ENCODE peak calls at places on chromosomes 13 and 19, in five cellular contexts. One of them, this sample, is unnamed. For H3K4me1, the result is how much of the 10 kb centered on the place peaks cover.

GRCh38 chr13:110359840-110360301 is 52.8 kb downstream of the COL4A2 start:
- DNase-seq in CD8-positive, alpha-beta T cell: no peak
- DNase-seq in testis: no peak
- DNase-seq in A549: no peak
- DNase-seq in fibroblast of lung: peak
- DNase-seq in this sample: no peak

GRCh38 chr13:102799544-102800144 is 725 bp downstream of the BIVM start:
- DNase-seq in CD8-positive, alpha-beta T cell: peak
- DNase-seq in testis: peak
- DNase-seq in A549: peak
- DNase-seq in fibroblast of lung: peak
- DNase-seq in this sample: peak

GRCh38 chr13:109400192-109400591 is 386.2 kb downstream of the IRS2 start:
- DNase-seq in CD8-positive, alpha-beta T cell: no peak
- DNase-seq in testis: no peak
- DNase-seq in A549: no peak
- DNase-seq in fibroblast of lung: no peak
- DNase-seq in this sample: no peak

GRCh38 chr13:101978546-101979315 is 423.1 kb downstream of the FGF14 start:
- DNase-seq in CD8-positive, alpha-beta T cell: no peak
- DNase-seq in testis: no peak
- DNase-seq in A549: no peak
- DNase-seq in fibroblast of lung: no peak
- DNase-seq in this sample: no peak

GRCh38 chr19:18807861-18808331 is 16.8 kb upstream of the COMP start:
- DNase-seq in CD8-positive, alpha-beta T cell: no peak
- DNase-seq in testis: no peak
- DNase-seq in A549: no peak
- DNase-seq in fibroblast of lung: no peak
- DNase-seq in this sample: peak

GRCh38 chr19:47022140-47022536 is 2.5 kb downstream of the NPAS1 start:
- DNase-seq in CD8-positive, alpha-beta T cell: no peak
- DNase-seq in testis: no peak
- DNase-seq in A549: no peak
- DNase-seq in fibroblast of lung: no peak
- DNase-seq in this sample: no peak

GRCh38 chr13:30134578-30134977 is 172.8 kb downstream of the KATNAL1 start:
- DNase-seq in CD8-positive, alpha-beta T cell: no peak
- DNase-seq in testis: no peak
- DNase-seq in A549: no peak
- DNase-seq in fibroblast of lung: no peak
- DNase-seq in this sample: no peak

GRCh38 chr13:85223883-85224656 is 575.1 kb downstream of the SLITRK6 start:
- DNase-seq in CD8-positive, alpha-beta T cell: no peak
- DNase-seq in testis: no peak
- DNase-seq in A549: no peak
- DNase-seq in fibroblast of lung: peak
- DNase-seq in this sample: no peak

GRCh38 chr19:51750381-51751124 is 1.1 kb downstream of the FPR1 start:
- DNase-seq in CD8-positive, alpha-beta T cell: no peak
- DNase-seq in testis: no peak
- DNase-seq in A549: no peak
- DNase-seq in fibroblast of lung: no peak
- DNase-seq in this sample: no peak

GRCh38 chr19:30557927-30558557 is 185.9 kb downstream of the ZNF536 start:
- DNase-seq in CD8-positive, alpha-beta T cell: no peak
- DNase-seq in testis: no peak
- DNase-seq in A549: no peak
- DNase-seq in fibroblast of lung: no peak
- DNase-seq in this sample: no peak

GRCh38 chr13:60691268-60691667 is 294.2 kb downstream of the TDRD3 start:
- DNase-seq in CD8-positive, alpha-beta T cell: no peak
- DNase-seq in testis: no peak
- DNase-seq in A549: no peak
- DNase-seq in fibroblast of lung: no peak
- DNase-seq in this sample: no peak

GRCh38 chr13:98509271-98510155 is 67.4 kb downstream of the STK24 start:
- DNase-seq in CD8-positive, alpha-beta T cell: peak
- DNase-seq in testis: peak
- DNase-seq in A549: peak
- DNase-seq in fibroblast of lung: peak
- DNase-seq in this sample: peak

GRCh38 chr13:56351041-56351440 is 789.7 kb upstream of the PRR20A start:
- DNase-seq in CD8-positive, alpha-beta T cell: no peak
- DNase-seq in testis: no peak
- DNase-seq in A549: no peak
- DNase-seq in fibroblast of lung: no peak
- DNase-seq in this sample: no peak

GRCh38 chr13:45542391-45542790 is 73.1 kb downstream of the ERICH6B start:
- DNase-seq in CD8-positive, alpha-beta T cell: no peak
- DNase-seq in testis: no peak
- DNase-seq in A549: no peak
- DNase-seq in fibroblast of lung: no peak
- DNase-seq in this sample: no peak

GRCh38 chr13:48942131-48942530 is 33.6 kb upstream of the FNDC3A start:
- DNase-seq in CD8-positive, alpha-beta T cell: no peak
- DNase-seq in testis: no peak
- DNase-seq in A549: no peak
- DNase-seq in fibroblast of lung: peak
- DNase-seq in this sample: no peak

GRCh38 chr19:3056454-3057016 is 5.8 kb downstream of the TLE5 start:
- DNase-seq in CD8-positive, alpha-beta T cell: no peak
- DNase-seq in testis: peak
- DNase-seq in A549: no peak
- DNase-seq in fibroblast of lung: no peak
- DNase-seq in this sample: no peak

GRCh38 chr19:406121-406711 is 2.7 kb downstream of the C2CD4C start:
- DNase-seq in CD8-positive, alpha-beta T cell: no peak
- DNase-seq in testis: no peak
- DNase-seq in A549: no peak
- DNase-seq in fibroblast of lung: no peak
- DNase-seq in this sample: peak

GRCh38 chr13:73849292-73849691 is 284.9 kb downstream of the KLF12 start:
- DNase-seq in CD8-positive, alpha-beta T cell: peak
- DNase-seq in testis: no peak
- DNase-seq in A549: peak
- DNase-seq in fibroblast of lung: peak
- DNase-seq in this sample: no peak

GRCh38 chr13:43802511-43802910 is 15.7 kb upstream of the ENOX1 start:
- DNase-seq in CD8-positive, alpha-beta T cell: no peak
- DNase-seq in testis: no peak
- DNase-seq in A549: no peak
- DNase-seq in fibroblast of lung: no peak
- DNase-seq in this sample: no peak

GRCh38 chr13:40517486-40518311 is 148.7 kb downstream of the FOXO1 start:
- DNase-seq in CD8-positive, alpha-beta T cell: no peak
- DNase-seq in testis: no peak
- DNase-seq in A549: no peak
- DNase-seq in fibroblast of lung: no peak
- DNase-seq in this sample: no peak

GRCh38 chr13:57437587-57437986 is 194.0 kb upstream of the PCDH17 start:
- DNase-seq in CD8-positive, alpha-beta T cell: no peak
- DNase-seq in testis: peak
- DNase-seq in A549: no peak
- DNase-seq in fibroblast of lung: no peak
- DNase-seq in this sample: no peak

GRCh38 chr19:13872695-13873389 is 4.1 kb upstream of the NANOS3 start:
- DNase-seq in CD8-positive, alpha-beta T cell: peak
- DNase-seq in testis: no peak
- DNase-seq in A549: peak
- DNase-seq in fibroblast of lung: no peak
- DNase-seq in this sample: no peak
- H3K4me3 ChIP-seq in CD8-positive, alpha-beta T cell: peak
- H3K4me3 ChIP-seq in testis: peak
- H3K4me3 ChIP-seq in A549: peak
- H3K4me3 ChIP-seq in fibroblast of lung: peak
- H3K4me3 ChIP-seq in this sample: no peak

DNA sequence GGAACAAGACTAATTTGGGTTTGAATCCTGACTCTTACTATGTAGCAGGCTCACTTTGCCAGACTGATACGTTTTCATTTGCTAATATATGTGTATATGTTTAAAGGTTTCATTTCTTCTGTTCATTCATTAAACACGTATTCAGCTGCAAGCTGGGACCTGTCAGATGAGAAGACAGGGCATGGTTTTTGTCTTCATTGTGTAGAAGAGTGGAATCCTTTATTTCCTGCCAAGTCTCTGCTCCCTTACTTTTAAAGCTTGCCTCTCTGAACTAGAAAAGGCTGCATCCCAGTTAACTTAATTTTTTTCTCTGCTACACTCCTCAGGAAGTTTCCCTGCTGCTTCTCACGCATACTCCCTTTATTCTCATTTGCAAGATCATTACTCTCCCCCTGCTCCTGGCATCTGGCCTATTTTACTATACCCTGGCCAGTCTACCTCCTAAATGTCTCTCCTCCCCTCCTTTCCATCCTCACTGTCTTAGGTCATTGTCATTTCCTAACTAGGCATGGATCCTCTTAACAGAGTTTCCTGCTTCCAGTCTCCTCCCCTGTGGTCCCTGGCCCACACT is 141.0 kb upstream of the TMTC4 start:
- DNase-seq in CD8-positive, alpha-beta T cell: no peak
- DNase-seq in testis: no peak
- DNase-seq in A549: no peak
- DNase-seq in fibroblast of lung: no peak
- DNase-seq in this sample: no peak
- H3K4me1 ChIP-seq in CD8-positive, alpha-beta T cell: under half
- H3K4me1 ChIP-seq in testis: under half
- H3K4me1 ChIP-seq in A549: under half
- H3K4me1 ChIP-seq in fibroblast of lung: under half
- H3K4me1 ChIP-seq in this sample: under half

GRCh38 chr19:16052353-16052752 is 23.9 kb upstream of the TPM4 start:
- DNase-seq in CD8-positive, alpha-beta T cell: no peak
- DNase-seq in testis: no peak
- DNase-seq in A549: no peak
- DNase-seq in fibroblast of lung: no peak
- DNase-seq in this sample: peak
- H3K4me3 ChIP-seq in CD8-positive, alpha-beta T cell: no peak
- H3K4me3 ChIP-seq in testis: no peak
- H3K4me3 ChIP-seq in A549: no peak
- H3K4me3 ChIP-seq in fibroblast of lung: no peak
- H3K4me3 ChIP-seq in this sample: no peak

GRCh38 chr19:40611096-40611495 is 9.9 kb downstream of the LTBP4 start:
- DNase-seq in CD8-positive, alpha-beta T cell: no peak
- DNase-seq in testis: no peak
- DNase-seq in A549: no peak
- DNase-seq in fibroblast of lung: no peak
- DNase-seq in this sample: peak
- H3K4me1 ChIP-seq in CD8-positive, alpha-beta T cell: under half
- H3K4me1 ChIP-seq in testis: under half
- H3K4me1 ChIP-seq in A549: under half
- H3K4me1 ChIP-seq in fibroblast of lung: under half
- H3K4me1 ChIP-seq in this sample: under half

This sample was measured in aorta.